ENCODE peak calls at places on chromosomes 6 and 20, in four cellular contexts. H, P, Z and T are unnamed samples.

GRCh38 chr20:38878798-38879197 is 47.4 kb upstream of the FAM83D start:
- DNase-seq in P (peak; percentile 68), Z (peak; percentile 12), H (no peak), T (peak; percentile 57)

GRCh38 chr6:133033263-133033662 is 207.9 kb upstream of the EYA4 start:
- DNase-seq in Z (no peak), H (no peak), P (no peak), T (no peak)

GRCh38 chr20:52303281-52303950 is 111.8 kb upstream of the ZFP64 start:
- DNase-seq in P (no peak), Z (no peak), H (no peak), T (no peak)

GRCh38 chr20:38877483-38877882 is 48.7 kb upstream of the FAM83D start:
- DNase-seq in Z (no peak), H (no peak), P (no peak), T (no peak)

GRCh38 chr20:40562031-40562430 is 127.0 kb downstream of the MAFB start:
- DNase-seq in P (peak; percentile 21), Z (peak; percentile 16), H (no peak), T (no peak)

GRCh38 chr20:43667341-43668132 is 623 bp downstream of the MYBL2 start:
- DNase-seq in Z (no peak), H (no peak), P (no peak), T (peak; percentile 60)

GRCh38 chr20:2578430-2579192 is 42.2 kb downstream of the TMC2 start:
- DNase-seq in H (no peak), Z (no peak), P (peak; percentile 31), T (no peak)

GRCh38 chr20:38044685-38045084 is 11.1 kb downstream of the RPRD1B start:
- DNase-seq in P (no peak), Z (no peak), H (no peak), T (no peak)

GRCh38 chr20:49245921-49246740 is 26.9 kb downstream of the DDX27 start:
- DNase-seq in H (peak; percentile 30), Z (peak; percentile 65), P (peak; percentile 55), T (no peak)

GRCh38 chr6:30554404-30554803 is 1.9 kb downstream of the GNL1 start:
- DNase-seq in Z (no peak), P (no peak), H (no peak), T (no peak)
- H3K4me3 ChIP-seq in Z (peak overlapping the region; percentile 95), P (no peak overlapping the region), H (no peak overlapping the region), T (no peak overlapping the region)

DNA sequence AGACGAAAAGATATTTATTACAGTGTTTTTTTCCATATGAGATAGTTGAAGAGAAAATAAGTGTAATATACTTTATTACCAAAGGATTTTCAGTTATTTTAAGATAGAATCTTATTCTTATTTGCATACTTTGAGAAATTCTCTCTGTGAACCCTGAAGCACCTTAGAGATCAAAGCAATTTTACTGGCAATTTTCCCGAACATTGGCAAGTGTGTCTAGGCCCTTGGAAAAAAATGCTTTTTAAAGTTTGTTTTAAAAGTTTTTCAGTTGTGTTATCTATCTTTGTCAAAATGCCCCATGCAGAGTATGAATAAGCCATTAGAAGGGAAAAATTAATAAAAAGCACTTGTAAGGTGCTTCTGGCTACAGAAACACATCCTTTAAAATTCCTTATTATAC is 276.8 kb upstream of the HSF2 start:
- DNase-seq in P (no peak), Z (no peak), H (no peak), T (no peak)
- H3K4me3 ChIP-seq in P (no peak overlapping the region), Z (no peak overlapping the region), H (no peak overlapping the region), T (no peak overlapping the region)

DNA sequence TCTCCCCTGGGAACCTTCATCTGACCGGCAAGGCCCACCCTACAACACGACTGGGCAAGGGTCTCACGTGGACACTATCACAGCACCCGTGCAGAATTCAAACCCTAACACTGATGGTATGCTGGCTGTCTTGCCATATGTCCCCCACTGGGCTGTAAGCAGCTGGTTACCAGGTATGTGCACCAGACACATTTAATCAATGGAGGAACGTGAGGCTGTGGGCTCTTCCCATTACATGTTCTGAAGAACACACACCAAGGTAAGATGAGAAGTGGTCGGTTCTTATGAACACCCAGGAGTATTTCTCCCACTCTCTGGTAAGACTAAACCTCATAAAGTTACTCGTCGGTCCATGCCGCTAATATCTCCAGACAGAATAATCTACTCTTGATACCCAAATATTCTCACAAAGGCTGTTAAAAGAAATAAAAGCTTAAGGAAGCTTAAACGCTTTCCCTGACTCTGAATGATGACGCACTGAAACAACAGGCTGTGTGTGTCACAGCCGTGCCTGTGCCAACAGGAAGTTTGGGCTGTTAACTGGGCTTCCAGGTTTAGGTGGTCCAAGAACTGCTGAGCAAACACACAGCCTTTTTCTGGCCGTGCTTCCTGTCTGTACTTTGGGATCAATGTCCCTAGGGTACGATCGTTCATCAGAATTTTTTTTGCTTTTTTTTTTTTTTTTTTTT is 75.3 kb downstream of the SLC23A2 start:
- DNase-seq in Z (peak; percentile 18), H (no peak), P (no peak), T (peak; percentile 65)
- H3K4me3 ChIP-seq in Z (no peak overlapping the region), H (no peak overlapping the region), P (no peak overlapping the region), T (peak overlapping the region; percentile 9)

DNA sequence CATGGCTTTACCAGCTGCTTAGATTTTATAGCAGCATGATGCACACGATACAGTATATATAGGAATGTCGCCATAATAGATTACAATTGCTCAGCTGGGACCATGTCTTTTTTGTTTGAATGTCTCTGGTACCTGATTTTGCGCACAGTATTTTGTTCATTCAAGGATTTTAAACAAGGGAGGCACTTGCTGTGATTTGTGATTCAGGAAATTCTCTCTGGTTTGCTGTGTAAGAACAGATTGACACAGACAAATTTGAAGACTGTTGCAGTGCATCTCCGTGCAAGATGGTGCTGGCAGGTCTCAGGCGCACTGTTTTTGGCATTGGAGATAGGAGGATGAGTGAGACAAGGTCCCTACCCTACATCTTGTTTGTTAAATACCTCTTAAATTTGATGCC is 2.4 kb downstream of the MAPRE1 start:
- DNase-seq in P (no peak), Z (no peak), H (no peak), T (no peak)
- H3K4me3 ChIP-seq in P (no peak overlapping the region), Z (no peak overlapping the region), H (no peak overlapping the region), T (no peak overlapping the region)

GRCh38 chr6:101402618-101403002 is 9.1 kb downstream of the GRIK2 start:
- DNase-seq in H (no peak), P (peak; percentile 23), Z (no peak), T (no peak)

GRCh38 chr6:101404767-101405166 is 11.3 kb downstream of the GRIK2 start:
- DNase-seq in Z (no peak), P (no peak), H (no peak), T (no peak)

GRCh38 chr6:101401792-101402617 is 8.5 kb downstream of the GRIK2 start:
- DNase-seq in P (peak; percentile 40), Z (peak; percentile 23), H (no peak), T (no peak)

GRCh38 chr6:101400341-101400740 is 6.8 kb downstream of the GRIK2 start:
- DNase-seq in Z (no peak), P (no peak), H (no peak), T (no peak)

GRCh38 chr6:101403566-101403965 is 10.1 kb downstream of the GRIK2 start:
- DNase-seq in Z (no peak), H (no peak), P (peak; percentile 10), T (no peak)
- H3K4me3 ChIP-seq in Z (no peak overlapping the region), H (no peak overlapping the region), P (no peak overlapping the region), T (no peak overlapping the region)

GRCh38 chr20:1227121-1227582 is 1.3 kb downstream of the RAD21L1 start:
- DNase-seq in H (no peak), Z (no peak), P (no peak), T (no peak)

GRCh38 chr20:1224205-1224604 is 1.6 kb upstream of the RAD21L1 start:
- DNase-seq in P (no peak), H (no peak), Z (no peak), T (no peak)

GRCh38 chr20:1225729-1226313 is at the start of gene RAD21L1:
- DNase-seq in H (peak; percentile 78), Z (peak; percentile 62), P (peak; percentile 92), T (peak; percentile 87)

GRCh38 chr20:1229541-1229940 is 3.7 kb downstream of the RAD21L1 start:
- DNase-seq in Z (no peak), H (no peak), P (no peak), T (no peak)

DNA sequence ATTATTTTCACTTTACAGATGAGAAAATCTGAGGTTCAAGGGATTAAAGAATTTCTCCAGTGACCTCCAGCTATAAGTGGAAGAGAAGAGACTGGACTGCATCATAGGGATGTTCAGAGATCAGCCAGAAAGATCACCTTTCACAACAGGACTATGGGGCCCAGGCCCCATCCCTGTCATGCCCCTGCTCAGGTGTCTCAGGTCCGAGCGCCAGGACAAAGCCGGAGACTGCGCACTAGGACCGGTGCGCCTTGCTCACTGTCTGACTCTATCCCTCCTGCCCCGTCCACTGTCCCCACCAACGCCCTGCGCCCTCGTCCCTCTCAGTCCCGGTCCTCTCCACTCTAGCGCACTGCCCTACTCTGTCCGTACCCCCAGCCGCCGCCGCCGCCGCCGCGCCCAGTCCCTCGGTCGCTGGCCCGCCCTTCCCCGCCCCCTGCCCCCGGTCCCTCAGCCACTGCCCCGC is 548 bp upstream of the RAD21L1 start:
- DNase-seq in H (no peak), P (no peak), Z (no peak), T (no peak)
- H3K4me3 ChIP-seq in H (no peak overlapping the region), P (no peak overlapping the region), Z (peak overlapping the region; percentile 53), T (peak overlapping the region; percentile 62)

GRCh38 chr6:88637761-88638160 is 325.7 kb downstream of the RNGTT start:
- DNase-seq in Z (no peak), H (no peak), P (no peak), T (no peak)

GRCh38 chr6:88636871-88637270 is 326.5 kb downstream of the RNGTT start:
- DNase-seq in Z (no peak), H (no peak), P (no peak), T (no peak)

GRCh38 chr6:88641178-88641903 is 322.1 kb downstream of the RNGTT start:
- DNase-seq in P (no peak), Z (peak; percentile 22), H (no peak), T (no peak)
- H3K4me3 ChIP-seq in P (no peak overlapping the region), Z (no peak overlapping the region), H (no peak overlapping the region), T (no peak overlapping the region)

GRCh38 chr6:28125396-28125795 is 987 bp downstream of the ZSCAN16 start:
- DNase-seq in H (no peak), Z (no peak), P (no peak), T (no peak)

GRCh38 chr6:28124971-28125353 is 553 bp downstream of the ZSCAN16 start:
- DNase-seq in Z (no peak), P (no peak), H (no peak), T (no peak)

DNA sequence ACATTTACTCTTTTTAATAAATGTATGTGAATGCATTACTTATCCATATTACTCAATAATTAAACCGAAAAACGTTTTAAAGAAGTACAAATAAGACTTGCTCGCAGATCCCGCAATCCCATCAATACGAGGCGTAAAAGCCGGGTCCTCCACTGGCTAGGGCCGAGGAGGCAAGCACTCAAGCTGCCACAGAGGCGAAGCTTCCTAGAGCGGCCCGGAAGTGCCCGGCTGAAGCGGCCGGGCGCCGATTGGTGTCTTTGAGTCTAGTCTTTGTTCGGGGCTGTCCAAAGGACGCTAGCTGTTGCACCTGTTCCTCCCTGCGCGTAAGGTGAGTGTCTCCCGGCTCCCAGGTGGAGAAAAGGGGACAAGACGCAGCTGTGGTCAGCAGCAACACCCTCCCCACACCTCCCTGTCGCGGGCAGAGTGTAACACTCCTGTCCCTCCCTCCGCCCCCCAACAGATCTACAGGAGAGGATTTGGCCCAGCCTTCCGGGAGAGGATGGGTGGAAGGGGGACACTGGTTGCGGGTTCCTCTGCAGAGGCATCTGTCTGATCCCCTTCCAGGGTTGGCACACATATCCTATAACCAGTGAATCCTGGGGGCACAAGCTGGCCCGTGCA is at the start of gene ZSCAN16:
- DNase-seq in H (peak; percentile 60), Z (peak; percentile 83), P (peak; percentile 92), T (peak; percentile 94)
- H3K4me3 ChIP-seq in H (peak within 1 kb of the TSS; percentile 86), Z (peak within 1 kb of the TSS; percentile 82), P (peak within 1 kb of the TSS; percentile 51), T (peak within 1 kb of the TSS; percentile 54)